ENCODE peak calls at places on chromosomes 5 and 9, in eight cellular contexts. S, U, X, T, K, Y, M and L are unnamed samples.

GRCh38 chr5:80608730-80609129 is 38.6 kb upstream of the ANKRD34B start:
- DNase-seq in T (no peak), X (no peak), M (no peak), K (no peak), Y (no peak), S (no peak), U (no peak), L (no peak)

GRCh38 chr5:2752059-2752874 is 790 bp upstream of the IRX2 start:
- DNase-seq in S (no peak), U (peak), T (no peak), Y (no peak), X (no peak), M (no peak), K (no peak), L (peak)

GRCh38 chr5:34751807-34752736 is 86.9 kb upstream of the TTC23L start:
- DNase-seq in Y (no peak), M (no peak), K (no peak), S (no peak), T (no peak), U (peak), X (no peak), L (peak)

GRCh38 chr5:103391659-103392058 is 133.1 kb downstream of the MACIR start:
- DNase-seq in X (no peak), T (no peak), U (no peak), K (no peak), Y (no peak), S (no peak), M (no peak), L (no peak)

GRCh38 chr5:133034064-133034463 is 7.7 kb upstream of the ZCCHC10 start:
- DNase-seq in Y (no peak), S (no peak), U (no peak), M (no peak), T (no peak), K (no peak), X (no peak), L (no peak)

GRCh38 chr9:135555203-135555602 is 6.4 kb upstream of the PAEP start:
- DNase-seq in T (no peak), K (no peak), M (no peak), U (peak), X (no peak), S (no peak), Y (no peak), L (no peak)

GRCh38 chr9:37990404-37991015 is 78.5 kb downstream of the SHB start:
- DNase-seq in M (no peak), U (no peak), K (no peak), X (no peak), Y (no peak), S (no peak), T (no peak), L (no peak)

GRCh38 chr9:137482094-137482781 is 23.1 kb upstream of the NSMF start:
- DNase-seq in K (peak), S (no peak), T (no peak), Y (peak), X (peak), M (no peak), U (peak), L (peak)

GRCh38 chr9:10571699-10572098 is 41.1 kb downstream of the PTPRD start:
- DNase-seq in K (no peak), U (no peak), S (peak), Y (no peak), M (no peak), T (no peak), X (no peak), L (no peak)

GRCh38 chr5:38718874-38719391 is 126.9 kb upstream of the OSMR start:
- DNase-seq in X (no peak), T (no peak), M (no peak), Y (no peak), S (no peak), U (no peak), K (peak), L (no peak)

GRCh38 chr9:112921549-112921948 is 30.9 kb upstream of the SLC46A2 start:
- DNase-seq in X (no peak), U (peak), M (no peak), Y (no peak), T (no peak), K (peak), S (peak), L (peak)

GRCh38 chr9:74770508-74771261 is 117.0 kb downstream of the TRPM6 start:
- DNase-seq in T (peak), Y (no peak), U (peak), S (peak), M (peak), X (no peak), K (no peak), L (peak)

GRCh38 chr9:35051069-35051967 is 21.1 kb downstream of the VCP start:
- DNase-seq in Y (peak), S (peak), X (no peak), K (peak), U (peak), T (peak), M (no peak), L (peak)

GRCh38 chr5:75282581-75282980 is 45.9 kb upstream of the ANKRD31 start:
- DNase-seq in K (no peak), Y (no peak), U (no peak), M (no peak), S (no peak), T (no peak), X (no peak), L (no peak)

DNA sequence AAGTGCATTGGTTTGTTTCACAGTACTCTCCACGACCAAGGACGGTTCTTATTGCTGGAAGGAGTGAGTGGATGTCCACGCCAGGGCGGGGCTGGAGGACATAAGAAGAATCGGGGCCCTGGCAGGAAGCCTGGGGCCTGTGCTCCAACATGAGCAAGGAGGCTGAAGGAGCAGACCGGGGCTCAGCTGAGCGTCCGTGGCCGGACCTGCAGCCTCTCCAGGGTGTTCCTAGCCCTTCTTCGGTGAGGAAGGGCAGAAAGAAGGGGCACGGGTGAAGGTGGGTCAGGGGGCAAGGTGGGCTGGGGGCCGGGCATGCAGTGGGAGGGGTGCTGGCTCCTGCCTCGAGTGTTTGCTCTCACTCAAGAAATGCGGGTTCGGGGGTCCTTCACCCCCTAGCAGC is 18.1 kb downstream of the FAM78A start:
- DNase-seq in X (no peak), K (no peak), U (no peak), S (no peak), T (no peak), Y (no peak), M (no peak), L (no peak)
- H3K27ac ChIP-seq in X (no peak), K (no peak), U (no peak), S (no peak), T (no peak), Y (no peak), M (peak), L (no peak)

GRCh38 chr9:6973762-6974161 is 216.0 kb downstream of the KDM4C start:
- DNase-seq in K (peak), S (no peak), M (no peak), X (no peak), U (peak), Y (no peak), T (no peak), L (peak)

GRCh38 chr9:6969805-6970204 is 212.0 kb downstream of the KDM4C start:
- DNase-seq in T (no peak), X (no peak), S (no peak), M (no peak), K (no peak), Y (no peak), U (no peak), L (no peak)

GRCh38 chr9:6975198-6975597 is 217.4 kb downstream of the KDM4C start:
- DNase-seq in Y (no peak), K (no peak), X (no peak), U (no peak), M (no peak), T (no peak), S (no peak), L (no peak)

GRCh38 chr9:6968271-6968670 is 210.5 kb downstream of the KDM4C start:
- DNase-seq in T (no peak), X (no peak), M (no peak), S (no peak), U (no peak), Y (no peak), K (peak), L (no peak)

DNA sequence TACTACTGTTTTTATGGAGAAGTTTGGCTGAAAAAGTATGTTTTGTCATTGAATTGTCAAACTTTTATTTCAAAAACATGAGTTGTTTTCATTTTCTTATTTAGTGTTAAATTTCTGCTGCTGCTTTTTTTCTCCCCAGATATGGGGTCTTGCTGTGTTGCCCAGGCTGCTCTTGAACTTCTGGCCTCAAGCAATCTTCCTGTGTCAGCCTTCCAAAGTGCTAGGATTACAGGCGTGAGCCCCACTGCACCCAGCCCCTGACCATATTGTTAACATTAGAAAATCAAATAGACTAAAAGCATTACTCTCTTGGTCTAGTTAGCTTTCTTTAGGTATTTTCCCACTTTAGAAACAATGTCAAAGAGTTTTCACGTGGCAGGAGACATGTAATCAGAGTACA is 215.3 kb downstream of the KDM4C start:
- DNase-seq in S (no peak), M (no peak), U (no peak), K (no peak), T (no peak), Y (no peak), X (no peak), L (no peak)
- H3K27ac ChIP-seq in S (no peak), M (no peak), U (no peak), K (no peak), T (no peak), Y (no peak), X (no peak), L (no peak)

GRCh38 chr5:150085950-150086715 is at the start of gene CSF1R:
- DNase-seq in S (peak), U (no peak), Y (no peak), M (no peak), K (no peak), T (no peak), X (no peak), L (no peak)
- H3K27ac ChIP-seq in S (no peak), U (no peak), Y (no peak), M (no peak), K (no peak), T (no peak), X (no peak), L (no peak)

GRCh38 chr5:142320427-142320732 is 4.4 kb downstream of the SPRY4 start:
- DNase-seq in M (no peak), X (no peak), Y (no peak), K (no peak), U (no peak), T (no peak), S (no peak), L (no peak)

GRCh38 chr5:142323480-142324376 is 1.1 kb downstream of the SPRY4 start:
- DNase-seq in Y (peak), K (peak), T (peak), M (no peak), S (peak), X (peak), U (peak), L (peak)

GRCh38 chr5:142320851-142321560 is 3.8 kb downstream of the SPRY4 start:
- DNase-seq in M (no peak), X (no peak), K (peak), Y (no peak), U (no peak), S (no peak), T (no peak), L (peak)

GRCh38 chr5:142322747-142323479 is 1.9 kb downstream of the SPRY4 start:
- DNase-seq in U (peak), X (peak), Y (no peak), T (no peak), K (peak), M (no peak), S (peak), L (peak)

DNA sequence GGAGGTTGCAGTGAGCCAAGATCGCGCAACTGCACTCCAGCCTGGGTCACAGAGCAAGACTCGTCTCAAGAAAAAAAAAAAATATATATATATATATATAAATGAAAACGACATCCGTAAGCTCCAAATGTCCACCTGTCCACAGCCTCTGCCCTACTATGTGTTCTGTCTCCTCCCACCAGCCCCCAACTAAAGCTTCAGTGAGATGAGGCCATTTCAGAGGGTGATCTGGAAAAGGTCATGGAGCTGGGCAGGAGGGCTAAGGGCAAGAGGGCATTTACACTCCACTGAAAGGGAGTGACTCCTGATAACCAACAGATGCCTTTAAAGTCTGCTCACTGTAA is 2.4 kb downstream of the SPRY4 start:
- DNase-seq in X (no peak), T (no peak), Y (no peak), M (no peak), K (no peak), S (no peak), U (no peak), L (no peak)
- H3K27ac ChIP-seq in X (peak), T (peak), Y (no peak), M (no peak), K (peak), S (no peak), U (no peak), L (no peak)

GRCh38 chr9:5718296-5719032 is 89.6 kb downstream of the RIC1 start:
- DNase-seq in S (no peak), X (no peak), K (peak), U (no peak), T (no peak), Y (no peak), M (no peak), L (no peak)

GRCh38 chr9:5712651-5713360 is 83.9 kb downstream of the RIC1 start:
- DNase-seq in X (no peak), U (no peak), Y (no peak), M (no peak), K (no peak), T (no peak), S (no peak), L (no peak)

GRCh38 chr9:5715548-5716127 is 86.7 kb downstream of the RIC1 start:
- DNase-seq in K (no peak), M (no peak), U (no peak), Y (no peak), S (no peak), T (no peak), X (no peak), L (no peak)

GRCh38 chr9:5719546-5719945 is 90.6 kb downstream of the RIC1 start:
- DNase-seq in Y (no peak), K (peak), U (peak), T (no peak), X (no peak), S (no peak), M (no peak), L (no peak)

GRCh38 chr9:5714501-5715401 is 85.8 kb downstream of the RIC1 start:
- DNase-seq in K (peak), S (no peak), U (peak), X (no peak), Y (no peak), M (no peak), T (no peak), L (peak)
- H3K27ac ChIP-seq in K (peak), S (no peak), U (peak), X (no peak), Y (no peak), M (no peak), T (no peak), L (no peak)